ENCODE peak calls at places on chromosomes 13 and 19, in five cellular contexts. I, R, K, X and W are unnamed samples.

GRCh38 chr19:7533281-7533819 is 2.2 kb upstream of the PNPLA6 start:
- DNase-seq in K (peak), I (no peak), R (no peak), X (peak), W (peak)

GRCh38 chr13:43686557-43686956 is 100.2 kb downstream of the ENOX1 start:
- DNase-seq in K (no peak), R (no peak), I (no peak), X (no peak), W (peak)

GRCh38 chr19:14556662-14557188 is 15.1 kb downstream of the NDUFB7 start:
- DNase-seq in R (peak), I (no peak), K (peak), X (peak), W (peak)

GRCh38 chr13:43784491-43784890 is 2.3 kb downstream of the ENOX1 start:
- DNase-seq in K (no peak), R (no peak), I (no peak), X (no peak), W (peak)

GRCh38 chr13:96730676-96731075 is 263.6 kb downstream of the OXGR1 start:
- DNase-seq in X (no peak), R (no peak), K (no peak), I (no peak), W (no peak)

GRCh38 chr19:3443840-3444694 is 36.3 kb downstream of the SMIM24 start:
- DNase-seq in K (peak), I (no peak), R (no peak), X (no peak), W (peak)

GRCh38 chr13:47549219-47549752 is 451.8 kb downstream of the SUCLA2 start:
- DNase-seq in X (no peak), I (no peak), K (peak), R (no peak), W (no peak)

GRCh38 chr13:97600438-97601080 is 166.6 kb downstream of the RAP2A start:
- DNase-seq in R (no peak), X (no peak), K (no peak), I (peak), W (peak)

GRCh38 chr19:13881231-13881691 is 4.3 kb downstream of the NANOS3 start:
- DNase-seq in X (no peak), I (no peak), R (no peak), K (peak), W (peak)

GRCh38 chr19:33292595-33293254 is 9.6 kb downstream of the CEBPA start:
- DNase-seq in K (no peak), I (no peak), X (no peak), R (no peak), W (peak)

GRCh38 chr19:10450853-10451609 is 30.7 kb downstream of the PDE4A start:
- DNase-seq in R (no peak), K (peak), I (no peak), X (no peak), W (no peak)

GRCh38 chr13:113822956-113823744 is 40.7 kb downstream of the GAS6 start:
- DNase-seq in X (no peak), K (no peak), R (no peak), I (no peak), W (no peak)

GRCh38 chr19:35704218-35704617 is at the start of gene ZBTB32:
- DNase-seq in I (no peak), K (peak), R (no peak), X (peak), W (peak)

GRCh38 chr19:21850636-21851255 is 14.8 kb upstream of the ZNF43 start:
- DNase-seq in K (no peak), R (no peak), I (no peak), X (no peak), W (no peak)

GRCh38 chr19:5978606-5979552 is 939 bp upstream of the RANBP3 start:
- DNase-seq in X (no peak), I (no peak), K (no peak), R (no peak), W (no peak)

GRCh38 chr19:30629086-30629485 is 256.9 kb downstream of the ZNF536 start:
- DNase-seq in R (no peak), I (no peak), K (no peak), X (no peak), W (no peak)